ENCODE peak calls at places on chromosomes 12 and 14, in seven cellular contexts. U, V, D, G, I, C and B are unnamed samples.

GRCh38 chr12:93766802-93767523 is 89.8 kb downstream of the CRADD start:
- DNase-seq in U (no peak), V (no peak), D (no peak), G (peak; percentile 60), I (peak; percentile 55), C (no peak), B (no peak)

GRCh38 chr12:15584366-15585041 is 204.7 kb downstream of the EPS8 start:
- DNase-seq in U (no peak), V (peak; percentile 11), D (peak; percentile 64), G (peak; percentile 71), I (peak; percentile 11), C (no peak), B (no peak)

GRCh38 chr12:52407918-52408317 is 1.8 kb upstream of the KRT82 start:
- DNase-seq in U (no peak), V (no peak), D (no peak), G (no peak), I (no peak), C (no peak), B (no peak)

GRCh38 chr12:613996-614726 is 49.1 kb downstream of the NINJ2 start:
- DNase-seq in U (no peak), V (no peak), D (no peak), G (peak; percentile 17), I (no peak), C (peak; percentile 42), B (peak; percentile 49)

GRCh38 chr12:16198884-16199283 is 78.6 kb downstream of the SLC15A5 start:
- DNase-seq in U (no peak), V (peak; percentile 32), D (no peak), G (no peak), I (peak; percentile 49), C (no peak), B (peak; percentile 29)

GRCh38 chr12:57087689-57088441 is 1.0 kb upstream of the NAB2 start:
- DNase-seq in U (peak; percentile 64), V (peak; percentile 74), D (no peak), G (peak; percentile 97), I (no peak), C (peak; percentile 85), B (no peak)

GRCh38 chr14:25090716-25091454 is 40.9 kb upstream of the STXBP6 start:
- DNase-seq in U (no peak), V (no peak), D (no peak), G (peak; percentile 86), I (no peak), C (no peak), B (no peak)

GRCh38 chr12:64625243-64626077 is 15.2 kb downstream of the RASSF3 start:
- DNase-seq in U (no peak), V (peak; percentile 48), D (peak; percentile 89), G (peak; percentile 93), I (no peak), C (peak; percentile 57), B (peak; percentile 70)

GRCh38 chr14:55123101-55123500 is 6.0 kb upstream of the LGALS3 start:
- DNase-seq in U (no peak), V (no peak), D (no peak), G (peak; percentile 96), I (no peak), C (no peak), B (no peak)

GRCh38 chr12:54009171-54010052 is 627 bp downstream of the HOXC8 start:
- DNase-seq in U (no peak), V (no peak), D (no peak), G (no peak), I (peak; percentile 15), C (no peak), B (no peak)

GRCh38 chr12:7145671-7146070 is 15.5 kb downstream of the CLSTN3 start:
- DNase-seq in U (no peak), V (no peak), D (no peak), G (no peak), I (no peak), C (no peak), B (no peak)

GRCh38 chr12:88579941-88580871 is at the start of gene KITLG:
- DNase-seq in U (no peak), V (peak; percentile 11), D (peak; percentile 47), G (peak; percentile 86), I (peak; percentile 86), C (peak; percentile 83), B (peak; percentile 44)

GRCh38 chr14:73717247-73717646 is 3.1 kb upstream of the PNMA1 start:
- DNase-seq in U (no peak), V (no peak), D (no peak), G (no peak), I (no peak), C (no peak), B (no peak)

GRCh38 chr12:13127476-13127875 is 24.0 kb upstream of the GSG1 start:
- DNase-seq in U (no peak), V (no peak), D (no peak), G (no peak), I (no peak), C (no peak), B (no peak)

GRCh38 chr12:107597695-107598410 is 87.7 kb upstream of the PWP1 start:
- DNase-seq in U (no peak), V (no peak), D (no peak), G (no peak), I (no peak), C (no peak), B (no peak)

GRCh38 chr14:104804481-104805325 is 3.8 kb downstream of the ZBTB42 start:
- DNase-seq in U (no peak), V (no peak), D (no peak), G (no peak), I (no peak), C (no peak), B (no peak)

GRCh38 chr12:69991683-69992297 is 166.8 kb downstream of the MYRFL start:
- DNase-seq in U (no peak), V (no peak), D (no peak), G (no peak), I (no peak), C (no peak), B (no peak)

GRCh38 chr12:76020281-76020680 is 11.3 kb downstream of the PHLDA1 start:
- DNase-seq in U (peak; percentile 41), V (no peak), D (no peak), G (peak; percentile 90), I (no peak), C (no peak), B (no peak)

GRCh38 chr14:99182548-99183115 is 89.4 kb downstream of the BCL11B start:
- DNase-seq in U (no peak), V (no peak), D (no peak), G (no peak), I (no peak), C (no peak), B (no peak)

GRCh38 chr12:47052274-47052673 is 27.1 kb upstream of the PCED1B start:
- DNase-seq in U (no peak), V (no peak), D (no peak), G (no peak), I (no peak), C (no peak), B (no peak)

GRCh38 chr14:93081875-93082570 is 33.7 kb downstream of the ITPK1 start:
- DNase-seq in U (no peak), V (no peak), D (no peak), G (no peak), I (no peak), C (no peak), B (no peak)

GRCh38 chr12:50174971-50175715 is 8.0 kb upstream of the CERS5 start:
- DNase-seq in U (no peak), V (peak; percentile 21), D (peak; percentile 59), G (peak; percentile 73), I (peak; percentile 59), C (no peak), B (no peak)

GRCh38 chr14:50013198-50013918 is 103.0 kb downstream of the VCPKMT start:
- DNase-seq in U (no peak), V (no peak), D (no peak), G (peak; percentile 80), I (no peak), C (no peak), B (no peak)

GRCh38 chr12:685388-685787 is 22.1 kb upstream of the NINJ2 start:
- DNase-seq in U (peak; percentile 66), V (peak; percentile 62), D (peak; percentile 33), G (peak; percentile 70), I (no peak), C (no peak), B (peak; percentile 69)

GRCh38 chr12:25829192-25829591 is 129.3 kb upstream of the RASSF8 start:
- DNase-seq in U (no peak), V (no peak), D (peak; percentile 96), G (peak; percentile 92), I (no peak), C (no peak), B (no peak)

GRCh38 chr12:77834618-77835017 is 3.9 kb downstream of the NAV3 start:
- DNase-seq in U (no peak), V (no peak), D (no peak), G (no peak), I (no peak), C (no peak), B (no peak)

GRCh38 chr12:53219116-53219955 is 12.3 kb upstream of the ITGB7 start:
- DNase-seq in U (peak; percentile 50), V (peak; percentile 29), D (no peak), G (peak; percentile 73), I (no peak), C (peak; percentile 51), B (peak; percentile 64)

GRCh38 chr12:63846249-63846967 is 1.9 kb downstream of the SRGAP1 start:
- DNase-seq in U (no peak), V (no peak), D (no peak), G (no peak), I (peak; percentile 38), C (no peak), B (no peak)

GRCh38 chr14:91870001-91870400 is 2.7 kb upstream of the TC2N start:
- DNase-seq in U (peak; percentile 32), V (no peak), D (no peak), G (no peak), I (no peak), C (no peak), B (no peak)

GRCh38 chr12:14281539-14281938 is 83.9 kb upstream of the ATF7IP start:
- DNase-seq in U (no peak), V (no peak), D (no peak), G (no peak), I (no peak), C (no peak), B (no peak)

GRCh38 chr12:4910502-4911315 is 1.0 kb downstream of the KCNA1 start:
- DNase-seq in U (no peak), V (peak; percentile 20), D (no peak), G (no peak), I (no peak), C (no peak), B (peak; percentile 60)

GRCh38 chr14:59688224-59689170 is 111.9 kb upstream of the CCDC175 start:
- DNase-seq in U (no peak), V (peak; percentile 28), D (peak; percentile 24), G (peak; percentile 37), I (peak; percentile 53), C (no peak), B (peak; percentile 8)